ENCODE peak calls at places on chromosomes 2 and 18, in five cellular contexts. One of them, this sample, is unnamed.

GRCh38 chr2:149006883-149007543 is 31.5 kb upstream of the LYPD6B start:
- DNase-seq in H1: no peak
- DNase-seq in neuronal stem cell: no peak
- DNase-seq in IMR-90: no peak
- DNase-seq in mesenchymal stem cell: no peak
- DNase-seq in this sample: no peak

GRCh38 chr2:7430869-7431641 is 513.8 kb downstream of the RNF144A start:
- DNase-seq in H1: peak
- DNase-seq in neuronal stem cell: peak
- DNase-seq in IMR-90: no peak
- DNase-seq in mesenchymal stem cell: peak
- DNase-seq in this sample: peak

GRCh38 chr18:35464731-35465728 is 32.7 kb downstream of the INO80C start:
- DNase-seq in H1: no peak
- DNase-seq in neuronal stem cell: no peak
- DNase-seq in IMR-90: no peak
- DNase-seq in mesenchymal stem cell: no peak
- DNase-seq in this sample: no peak

GRCh38 chr2:219071189-219071816 is 10.6 kb upstream of the IHH start:
- DNase-seq in H1: no peak
- DNase-seq in neuronal stem cell: no peak
- DNase-seq in IMR-90: peak
- DNase-seq in mesenchymal stem cell: no peak
- DNase-seq in this sample: no peak

GRCh38 chr2:109482371-109482841 is 131.4 kb downstream of the SEPTIN10 start:
- DNase-seq in H1: no peak
- DNase-seq in neuronal stem cell: no peak
- DNase-seq in IMR-90: no peak
- DNase-seq in mesenchymal stem cell: no peak
- DNase-seq in this sample: no peak

GRCh38 chr2:216633616-216634316 is 546 bp downstream of the IGFBP2 start:
- DNase-seq in H1: peak
- DNase-seq in neuronal stem cell: no peak
- DNase-seq in IMR-90: no peak
- DNase-seq in mesenchymal stem cell: peak
- DNase-seq in this sample: peak

GRCh38 chr2:153880926-153881325 is 9.2 kb downstream of the GALNT13 start:
- DNase-seq in H1: no peak
- DNase-seq in neuronal stem cell: no peak
- DNase-seq in IMR-90: no peak
- DNase-seq in mesenchymal stem cell: no peak
- DNase-seq in this sample: no peak

GRCh38 chr2:155350783-155351580 is 652.5 kb downstream of the KCNJ3 start:
- DNase-seq in H1: no peak
- DNase-seq in neuronal stem cell: no peak
- DNase-seq in IMR-90: no peak
- DNase-seq in mesenchymal stem cell: no peak
- DNase-seq in this sample: no peak

GRCh38 chr2:234983011-234983726 is 31.4 kb downstream of the SH3BP4 start:
- DNase-seq in H1: no peak
- DNase-seq in neuronal stem cell: no peak
- DNase-seq in IMR-90: no peak
- DNase-seq in mesenchymal stem cell: no peak
- DNase-seq in this sample: no peak

GRCh38 chr2:234979204-234980167 is 27.7 kb downstream of the SH3BP4 start:
- DNase-seq in H1: no peak
- DNase-seq in neuronal stem cell: no peak
- DNase-seq in IMR-90: peak
- DNase-seq in mesenchymal stem cell: peak
- DNase-seq in this sample: peak

GRCh38 chr2:234980476-234981187 is 28.8 kb downstream of the SH3BP4 start:
- DNase-seq in H1: no peak
- DNase-seq in neuronal stem cell: no peak
- DNase-seq in IMR-90: no peak
- DNase-seq in mesenchymal stem cell: peak
- DNase-seq in this sample: no peak

GRCh38 chr2:234982096-234982834 is 30.4 kb downstream of the SH3BP4 start:
- DNase-seq in H1: no peak
- DNase-seq in neuronal stem cell: no peak
- DNase-seq in IMR-90: no peak
- DNase-seq in mesenchymal stem cell: no peak
- DNase-seq in this sample: no peak

DNA sequence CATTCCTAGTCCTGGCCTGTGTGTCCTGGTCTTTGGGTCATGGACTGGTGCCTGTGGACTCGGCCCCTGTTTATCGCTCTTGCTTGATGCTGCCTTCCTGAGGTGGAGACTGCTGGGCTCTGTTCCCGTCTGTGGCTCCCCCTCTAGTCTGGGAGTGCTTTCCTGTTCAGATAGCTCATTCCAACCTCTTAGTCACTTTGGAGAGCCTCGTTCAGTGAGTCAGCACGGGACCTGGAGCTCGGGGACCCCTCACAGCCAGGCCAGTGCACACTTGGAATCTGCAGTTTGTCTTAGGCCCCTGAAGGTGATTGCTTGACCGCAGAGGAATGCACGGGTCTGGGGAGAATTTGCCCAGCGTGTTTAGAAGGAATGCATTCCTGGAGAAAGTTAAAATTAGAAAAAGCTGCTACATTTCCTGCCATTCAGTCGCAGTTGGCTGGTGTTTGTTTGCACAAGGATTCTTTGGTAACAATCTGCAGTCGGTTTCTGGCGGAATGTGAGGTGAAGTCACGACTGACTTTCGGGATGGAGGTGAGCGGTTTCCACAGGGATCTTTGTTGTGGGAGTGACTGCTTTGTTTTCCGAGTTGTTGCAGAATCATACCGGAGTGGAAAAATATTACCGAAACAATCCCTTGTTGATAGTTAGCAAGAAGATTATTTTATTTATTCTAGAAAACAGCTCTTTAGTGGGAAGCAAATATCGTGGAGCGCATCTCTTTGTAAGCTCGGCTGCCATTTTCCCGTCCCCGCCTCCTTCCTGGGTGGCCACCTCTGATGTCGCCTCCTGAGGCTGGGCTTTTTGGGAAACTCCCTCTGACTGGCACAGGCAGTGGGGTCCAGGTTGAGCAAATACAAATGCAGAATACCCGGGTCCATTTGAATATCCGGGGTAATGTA is 29.6 kb downstream of the SH3BP4 start:
- DNase-seq in H1: peak
- DNase-seq in neuronal stem cell: peak
- DNase-seq in IMR-90: peak
- DNase-seq in mesenchymal stem cell: peak
- DNase-seq in this sample: peak
- H3K4me3 ChIP-seq in H1: no peak
- H3K4me3 ChIP-seq in neuronal stem cell: no peak
- H3K4me3 ChIP-seq in IMR-90: no peak
- H3K4me3 ChIP-seq in mesenchymal stem cell: no peak
- H3K4me3 ChIP-seq in this sample: no peak

DNA sequence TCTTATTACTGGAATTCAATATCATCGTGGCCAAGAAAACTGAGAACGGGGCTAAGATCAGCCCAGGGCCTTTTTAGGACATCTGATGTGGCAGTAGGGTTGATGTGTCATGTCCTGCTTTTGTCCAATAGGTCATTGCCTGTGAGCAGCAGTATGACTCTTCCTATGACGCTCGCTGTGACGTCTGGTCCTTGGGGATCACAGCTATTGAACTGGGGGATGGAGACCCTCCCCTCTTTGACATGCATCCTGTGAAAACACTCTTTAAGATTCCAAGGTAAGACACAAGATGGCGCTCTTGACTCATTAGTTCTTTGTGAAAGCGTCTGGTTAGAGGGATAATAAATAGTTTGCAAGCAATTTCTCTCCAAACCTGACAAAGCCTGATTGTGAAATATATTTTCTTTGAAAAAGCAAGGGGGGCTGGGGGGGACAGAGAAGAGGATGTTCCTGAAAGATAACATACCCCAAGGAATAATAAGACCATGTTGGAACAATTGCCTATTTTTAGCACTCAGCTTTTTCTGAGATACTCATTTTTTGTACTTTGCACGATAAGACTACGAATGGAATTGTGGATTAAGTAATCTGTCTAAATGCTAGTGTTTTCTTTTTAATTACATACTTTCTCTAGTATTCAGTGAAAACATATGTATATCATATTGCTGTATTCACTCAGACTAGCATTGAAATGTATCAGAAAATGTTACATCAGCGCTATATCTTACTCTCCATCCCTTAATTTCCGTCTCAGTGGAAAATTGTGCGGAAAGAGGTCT is 58.1 kb downstream of the MYO3B start:
- DNase-seq in H1: peak
- DNase-seq in neuronal stem cell: peak
- DNase-seq in IMR-90: peak
- DNase-seq in mesenchymal stem cell: peak
- DNase-seq in this sample: peak
- H2BK15ac ChIP-seq in H1: no peak
- H2BK15ac ChIP-seq in neuronal stem cell: no peak
- H2BK15ac ChIP-seq in IMR-90: no peak
- H2BK15ac ChIP-seq in mesenchymal stem cell: no peak
- H2BK15ac ChIP-seq in this sample: no peak

DNA sequence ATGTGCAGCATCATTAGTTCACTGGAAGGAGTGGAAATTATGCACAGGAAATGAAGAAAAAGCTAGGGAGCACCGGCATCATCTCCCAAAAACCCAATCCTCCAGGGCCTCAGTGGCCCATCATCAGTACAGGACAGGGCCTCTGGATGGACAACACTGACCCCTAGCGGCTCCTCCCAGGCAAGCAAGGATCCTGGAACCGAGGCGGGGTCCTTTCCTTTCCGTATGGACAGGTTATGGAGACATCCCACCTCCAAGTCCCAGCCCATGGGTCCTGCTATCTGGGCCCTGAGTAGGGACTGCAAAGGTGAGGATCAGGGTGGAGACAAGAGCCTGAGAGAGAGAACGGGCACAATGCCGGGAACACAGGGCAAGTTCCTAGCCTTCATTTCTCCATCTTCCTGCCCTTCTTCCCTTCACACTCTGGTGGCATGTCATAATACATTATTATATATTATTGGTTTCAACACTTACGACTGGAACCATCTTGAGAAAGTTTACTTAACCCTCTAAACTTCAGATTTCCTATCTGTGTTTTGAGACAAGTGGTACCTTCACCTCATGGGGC is 68.2 kb downstream of the ZNF516 start:
- DNase-seq in H1: peak
- DNase-seq in neuronal stem cell: peak
- DNase-seq in IMR-90: no peak
- DNase-seq in mesenchymal stem cell: peak
- DNase-seq in this sample: peak
- H3K4me3 ChIP-seq in H1: no peak
- H3K4me3 ChIP-seq in neuronal stem cell: no peak
- H3K4me3 ChIP-seq in IMR-90: no peak
- H3K4me3 ChIP-seq in mesenchymal stem cell: no peak
- H3K4me3 ChIP-seq in this sample: no peak

GRCh38 chr18:21958707-21959457 is 210.5 kb upstream of the GATA6 start:
- DNase-seq in H1: no peak
- DNase-seq in neuronal stem cell: no peak
- DNase-seq in IMR-90: no peak
- DNase-seq in mesenchymal stem cell: no peak
- DNase-seq in this sample: no peak
- H2BK15ac ChIP-seq in H1: no peak
- H2BK15ac ChIP-seq in neuronal stem cell: no peak
- H2BK15ac ChIP-seq in IMR-90: no peak
- H2BK15ac ChIP-seq in mesenchymal stem cell: no peak
- H2BK15ac ChIP-seq in this sample: no peak

GRCh38 chr2:162838141-162838500 is 446 bp downstream of the KCNH7 start:
- DNase-seq in H1: no peak
- DNase-seq in neuronal stem cell: no peak
- DNase-seq in IMR-90: no peak
- DNase-seq in mesenchymal stem cell: no peak
- DNase-seq in this sample: no peak
- H3K4me3 ChIP-seq in H1: peak
- H3K4me3 ChIP-seq in neuronal stem cell: peak
- H3K4me3 ChIP-seq in IMR-90: no peak
- H3K4me3 ChIP-seq in mesenchymal stem cell: peak
- H3K4me3 ChIP-seq in this sample: peak

GRCh38 chr18:48006415-48007175 is 76.1 kb upstream of the SMAD2 start:
- DNase-seq in H1: no peak
- DNase-seq in neuronal stem cell: no peak
- DNase-seq in IMR-90: no peak
- DNase-seq in mesenchymal stem cell: no peak
- DNase-seq in this sample: no peak

GRCh38 chr18:48004577-48004976 is 74.1 kb upstream of the SMAD2 start:
- DNase-seq in H1: no peak
- DNase-seq in neuronal stem cell: no peak
- DNase-seq in IMR-90: no peak
- DNase-seq in mesenchymal stem cell: no peak
- DNase-seq in this sample: no peak

GRCh38 chr18:48007955-48008701 is 77.7 kb upstream of the SMAD2 start:
- DNase-seq in H1: peak
- DNase-seq in neuronal stem cell: peak
- DNase-seq in IMR-90: no peak
- DNase-seq in mesenchymal stem cell: peak
- DNase-seq in this sample: peak

GRCh38 chr18:48009116-48009825 is 78.8 kb upstream of the SMAD2 start:
- DNase-seq in H1: no peak
- DNase-seq in neuronal stem cell: no peak
- DNase-seq in IMR-90: no peak
- DNase-seq in mesenchymal stem cell: no peak
- DNase-seq in this sample: no peak

GRCh38 chr18:48007381-48007780 is 76.9 kb upstream of the SMAD2 start:
- DNase-seq in H1: no peak
- DNase-seq in neuronal stem cell: no peak
- DNase-seq in IMR-90: no peak
- DNase-seq in mesenchymal stem cell: no peak
- DNase-seq in this sample: no peak
- H2BK15ac ChIP-seq in H1: peak
- H2BK15ac ChIP-seq in neuronal stem cell: peak
- H2BK15ac ChIP-seq in IMR-90: no peak
- H2BK15ac ChIP-seq in mesenchymal stem cell: no peak
- H2BK15ac ChIP-seq in this sample: no peak

This sample was measured in mesendoderm.